ENCODE peak calls at places on chromosome 22, in seven cellular contexts. One of them, this sample, is unnamed.

GRCh38 chr22:26479043-26479791 is 4.4 kb downstream of the HPS4 start:
- DNase-seq in left ventricle myocardium inferior: no peak
- DNase-seq in upper lobe of right lung: no peak
- DNase-seq in cardiac muscle cell: no peak
- DNase-seq in ovary: no peak
- DNase-seq in heart left ventricle: no peak
- DNase-seq in naive thymus-derived CD4-positive, alpha-beta T cell: no peak
- DNase-seq in this sample: peak; percentile 60

GRCh38 chr22:46587492-46588278 is 32.5 kb upstream of the GRAMD4 start:
- DNase-seq in left ventricle myocardium inferior: peak; percentile 48
- DNase-seq in upper lobe of right lung: peak; percentile 72
- DNase-seq in cardiac muscle cell: no peak
- DNase-seq in ovary: peak; percentile 36
- DNase-seq in heart left ventricle: peak; percentile 71
- DNase-seq in naive thymus-derived CD4-positive, alpha-beta T cell: no peak
- DNase-seq in this sample: no peak

GRCh38 chr22:44595841-44596341 is 97.9 kb upstream of the RTL6 start:
- DNase-seq in left ventricle myocardium inferior: no peak
- DNase-seq in upper lobe of right lung: no peak
- DNase-seq in cardiac muscle cell: peak; percentile 55
- DNase-seq in ovary: no peak
- DNase-seq in heart left ventricle: no peak
- DNase-seq in naive thymus-derived CD4-positive, alpha-beta T cell: no peak
- DNase-seq in this sample: no peak

GRCh38 chr22:37496651-37497599 is 10.7 kb upstream of the MFNG start:
- DNase-seq in left ventricle myocardium inferior: no peak
- DNase-seq in upper lobe of right lung: no peak
- DNase-seq in cardiac muscle cell: peak; percentile 91
- DNase-seq in ovary: no peak
- DNase-seq in heart left ventricle: no peak
- DNase-seq in naive thymus-derived CD4-positive, alpha-beta T cell: no peak
- DNase-seq in this sample: no peak

GRCh38 chr22:42820075-42820763 is 36.9 kb downstream of the ARFGAP3 start:
- DNase-seq in left ventricle myocardium inferior: no peak
- DNase-seq in upper lobe of right lung: no peak
- DNase-seq in cardiac muscle cell: peak; percentile 32
- DNase-seq in ovary: no peak
- DNase-seq in heart left ventricle: no peak
- DNase-seq in naive thymus-derived CD4-positive, alpha-beta T cell: peak; percentile 8
- DNase-seq in this sample: no peak

GRCh38 chr22:29814003-29814402 is 24.1 kb downstream of the ASCC2 start:
- DNase-seq in left ventricle myocardium inferior: no peak
- DNase-seq in upper lobe of right lung: no peak
- DNase-seq in cardiac muscle cell: no peak
- DNase-seq in ovary: no peak
- DNase-seq in heart left ventricle: no peak
- DNase-seq in naive thymus-derived CD4-positive, alpha-beta T cell: no peak
- DNase-seq in this sample: no peak

GRCh38 chr22:50314455-50315288 is 7.2 kb upstream of the PLXNB2 start:
- DNase-seq in left ventricle myocardium inferior: peak; percentile 50
- DNase-seq in upper lobe of right lung: peak; percentile 91
- DNase-seq in cardiac muscle cell: no peak
- DNase-seq in ovary: no peak
- DNase-seq in heart left ventricle: peak; percentile 51
- DNase-seq in naive thymus-derived CD4-positive, alpha-beta T cell: peak; percentile 58
- DNase-seq in this sample: peak; percentile 35

GRCh38 chr22:50306753-50307749 is at the start of gene PLXNB2:
- DNase-seq in left ventricle myocardium inferior: peak; percentile 88
- DNase-seq in upper lobe of right lung: peak; percentile 92
- DNase-seq in cardiac muscle cell: peak; percentile 91
- DNase-seq in ovary: peak; percentile 87
- DNase-seq in heart left ventricle: peak; percentile 92
- DNase-seq in naive thymus-derived CD4-positive, alpha-beta T cell: peak; percentile 31
- DNase-seq in this sample: peak; percentile 31

GRCh38 chr22:21022955-21023614 is 8.1 kb downstream of the P2RX6 start:
- DNase-seq in left ventricle myocardium inferior: no peak
- DNase-seq in upper lobe of right lung: no peak
- DNase-seq in cardiac muscle cell: no peak
- DNase-seq in ovary: no peak
- DNase-seq in heart left ventricle: no peak
- DNase-seq in naive thymus-derived CD4-positive, alpha-beta T cell: no peak
- DNase-seq in this sample: no peak

GRCh38 chr22:26433805-26434204 is 4.7 kb downstream of the ASPHD2 start:
- DNase-seq in left ventricle myocardium inferior: no peak
- DNase-seq in upper lobe of right lung: no peak
- DNase-seq in cardiac muscle cell: no peak
- DNase-seq in ovary: no peak
- DNase-seq in heart left ventricle: no peak
- DNase-seq in naive thymus-derived CD4-positive, alpha-beta T cell: no peak
- DNase-seq in this sample: no peak

GRCh38 chr22:46072030-46072881 is 78.1 kb upstream of the PPARA start:
- DNase-seq in left ventricle myocardium inferior: peak; percentile 75
- DNase-seq in upper lobe of right lung: peak; percentile 93
- DNase-seq in cardiac muscle cell: peak; percentile 70
- DNase-seq in ovary: no peak
- DNase-seq in heart left ventricle: peak; percentile 80
- DNase-seq in naive thymus-derived CD4-positive, alpha-beta T cell: peak; percentile 22
- DNase-seq in this sample: peak; percentile 63

GRCh38 chr22:26322179-26322905 is 106.7 kb upstream of the ASPHD2 start:
- DNase-seq in left ventricle myocardium inferior: no peak
- DNase-seq in upper lobe of right lung: no peak
- DNase-seq in cardiac muscle cell: peak; percentile 9
- DNase-seq in ovary: no peak
- DNase-seq in heart left ventricle: no peak
- DNase-seq in naive thymus-derived CD4-positive, alpha-beta T cell: no peak
- DNase-seq in this sample: no peak

GRCh38 chr22:45320326-45320976 is 10.7 kb downstream of the FAM118A start:
- DNase-seq in left ventricle myocardium inferior: no peak
- DNase-seq in upper lobe of right lung: no peak
- DNase-seq in cardiac muscle cell: peak; percentile 25
- DNase-seq in ovary: no peak
- DNase-seq in heart left ventricle: no peak
- DNase-seq in naive thymus-derived CD4-positive, alpha-beta T cell: no peak
- DNase-seq in this sample: no peak

GRCh38 chr22:22023581-22024137 is 41.1 kb upstream of the TOP3B start:
- DNase-seq in left ventricle myocardium inferior: no peak
- DNase-seq in upper lobe of right lung: no peak
- DNase-seq in cardiac muscle cell: no peak
- DNase-seq in ovary: no peak
- DNase-seq in heart left ventricle: no peak
- DNase-seq in naive thymus-derived CD4-positive, alpha-beta T cell: no peak
- DNase-seq in this sample: no peak

GRCh38 chr22:23534851-23535717 is 45.0 kb downstream of the IGLL1 start:
- DNase-seq in left ventricle myocardium inferior: no peak
- DNase-seq in upper lobe of right lung: peak; percentile 60
- DNase-seq in cardiac muscle cell: no peak
- DNase-seq in ovary: peak; percentile 41
- DNase-seq in heart left ventricle: peak; percentile 8
- DNase-seq in naive thymus-derived CD4-positive, alpha-beta T cell: no peak
- DNase-seq in this sample: no peak

GRCh38 chr22:29396126-29396525 is 7.8 kb upstream of the AP1B1 start:
- DNase-seq in left ventricle myocardium inferior: no peak
- DNase-seq in upper lobe of right lung: no peak
- DNase-seq in cardiac muscle cell: no peak
- DNase-seq in ovary: no peak
- DNase-seq in heart left ventricle: no peak
- DNase-seq in naive thymus-derived CD4-positive, alpha-beta T cell: no peak
- DNase-seq in this sample: no peak

GRCh38 chr22:37163618-37164534 is 14.2 kb upstream of the IL2RB start:
- DNase-seq in left ventricle myocardium inferior: no peak
- DNase-seq in upper lobe of right lung: no peak
- DNase-seq in cardiac muscle cell: no peak
- DNase-seq in ovary: no peak
- DNase-seq in heart left ventricle: no peak
- DNase-seq in naive thymus-derived CD4-positive, alpha-beta T cell: no peak
- DNase-seq in this sample: no peak

GRCh38 chr22:46726066-46726985 is 11.7 kb downstream of the CERK start:
- DNase-seq in left ventricle myocardium inferior: peak; percentile 48
- DNase-seq in upper lobe of right lung: no peak
- DNase-seq in cardiac muscle cell: no peak
- DNase-seq in ovary: no peak
- DNase-seq in heart left ventricle: peak; percentile 55
- DNase-seq in naive thymus-derived CD4-positive, alpha-beta T cell: no peak
- DNase-seq in this sample: no peak

GRCh38 chr22:35915477-35916013 is 113.1 kb downstream of the RBFOX2 start:
- DNase-seq in left ventricle myocardium inferior: no peak
- DNase-seq in upper lobe of right lung: no peak
- DNase-seq in cardiac muscle cell: no peak
- DNase-seq in ovary: no peak
- DNase-seq in heart left ventricle: no peak
- DNase-seq in naive thymus-derived CD4-positive, alpha-beta T cell: no peak
- DNase-seq in this sample: no peak

GRCh38 chr22:38218661-38219331 is 17.0 kb downstream of the MAFF start:
- DNase-seq in left ventricle myocardium inferior: peak; percentile 70
- DNase-seq in upper lobe of right lung: peak; percentile 91
- DNase-seq in cardiac muscle cell: peak; percentile 95
- DNase-seq in ovary: peak; percentile 85
- DNase-seq in heart left ventricle: peak; percentile 80
- DNase-seq in naive thymus-derived CD4-positive, alpha-beta T cell: no peak
- DNase-seq in this sample: no peak

GRCh38 chr22:41289681-41290080 is 3.7 kb upstream of the RANGAP1 start:
- DNase-seq in left ventricle myocardium inferior: no peak
- DNase-seq in upper lobe of right lung: no peak
- DNase-seq in cardiac muscle cell: no peak
- DNase-seq in ovary: no peak
- DNase-seq in heart left ventricle: no peak
- DNase-seq in naive thymus-derived CD4-positive, alpha-beta T cell: no peak
- DNase-seq in this sample: no peak

GRCh38 chr22:44025171-44026065 is 1.3 kb downstream of the PARVB start:
- DNase-seq in left ventricle myocardium inferior: peak; percentile 64
- DNase-seq in upper lobe of right lung: peak; percentile 68
- DNase-seq in cardiac muscle cell: no peak
- DNase-seq in ovary: no peak
- DNase-seq in heart left ventricle: peak; percentile 60
- DNase-seq in naive thymus-derived CD4-positive, alpha-beta T cell: no peak
- DNase-seq in this sample: no peak

GRCh38 chr22:50046481-50047245 is 11.4 kb downstream of the TTLL8 start:
- DNase-seq in left ventricle myocardium inferior: no peak
- DNase-seq in upper lobe of right lung: no peak
- DNase-seq in cardiac muscle cell: no peak
- DNase-seq in ovary: no peak
- DNase-seq in heart left ventricle: no peak
- DNase-seq in naive thymus-derived CD4-positive, alpha-beta T cell: no peak
- DNase-seq in this sample: no peak

GRCh38 chr22:31275576-31275975 is 16.7 kb downstream of the PIK3IP1 start:
- DNase-seq in left ventricle myocardium inferior: no peak
- DNase-seq in upper lobe of right lung: no peak
- DNase-seq in cardiac muscle cell: no peak
- DNase-seq in ovary: no peak
- DNase-seq in heart left ventricle: no peak
- DNase-seq in naive thymus-derived CD4-positive, alpha-beta T cell: no peak
- DNase-seq in this sample: no peak
- H3K36me3 ChIP-seq in left ventricle myocardium inferior: peaks cover 68% of the 10 kb centered on the region
- H3K36me3 ChIP-seq in upper lobe of right lung: peaks cover 84% of the 10 kb centered on the region
- H3K36me3 ChIP-seq in cardiac muscle cell: peaks cover 21% of the 10 kb centered on the region
- H3K36me3 ChIP-seq in ovary: no peaks in the 10 kb centered on the region
- H3K36me3 ChIP-seq in heart left ventricle: peaks cover 88% of the 10 kb centered on the region
- H3K36me3 ChIP-seq in naive thymus-derived CD4-positive, alpha-beta T cell: peaks cover 9% of the 10 kb centered on the region
- H3K36me3 ChIP-seq in this sample: peaks cover 63% of the 10 kb centered on the region

GRCh38 chr22:27751277-27752070 is 50.1 kb downstream of the MN1 start:
- DNase-seq in left ventricle myocardium inferior: no peak
- DNase-seq in upper lobe of right lung: peak; percentile 36
- DNase-seq in cardiac muscle cell: no peak
- DNase-seq in ovary: no peak
- DNase-seq in heart left ventricle: no peak
- DNase-seq in naive thymus-derived CD4-positive, alpha-beta T cell: no peak
- DNase-seq in this sample: no peak
- H3K27ac ChIP-seq in left ventricle myocardium inferior: peak overlapping the region; percentile 72
- H3K27ac ChIP-seq in upper lobe of right lung: no peak overlapping the region
- H3K27ac ChIP-seq in cardiac muscle cell: no peak overlapping the region
- H3K27ac ChIP-seq in ovary: no peak overlapping the region
- H3K27ac ChIP-seq in heart left ventricle: no peak overlapping the region
- H3K27ac ChIP-seq in naive thymus-derived CD4-positive, alpha-beta T cell: no peak overlapping the region
- H3K27ac ChIP-seq in this sample: no peak overlapping the region

GRCh38 chr22:48923165-48923875 is 904.4 kb downstream of the BRD1 start:
- DNase-seq in left ventricle myocardium inferior: no peak
- DNase-seq in upper lobe of right lung: peak; percentile 37
- DNase-seq in cardiac muscle cell: no peak
- DNase-seq in ovary: no peak
- DNase-seq in heart left ventricle: no peak
- DNase-seq in naive thymus-derived CD4-positive, alpha-beta T cell: no peak
- DNase-seq in this sample: no peak
- H3K9me3 ChIP-seq in left ventricle myocardium inferior: no peaks in the 10 kb centered on the region
- H3K9me3 ChIP-seq in upper lobe of right lung: no peaks in the 10 kb centered on the region
- H3K9me3 ChIP-seq in cardiac muscle cell: no peaks in the 10 kb centered on the region
- H3K9me3 ChIP-seq in ovary: no peaks in the 10 kb centered on the region
- H3K9me3 ChIP-seq in heart left ventricle: no peaks in the 10 kb centered on the region
- H3K9me3 ChIP-seq in naive thymus-derived CD4-positive, alpha-beta T cell: no peaks in the 10 kb centered on the region
- H3K9me3 ChIP-seq in this sample: no peaks in the 10 kb centered on the region

GRCh38 chr22:19519041-19519926 is 4.9 kb downstream of the CLDN5 start:
- DNase-seq in left ventricle myocardium inferior: no peak
- DNase-seq in upper lobe of right lung: no peak
- DNase-seq in cardiac muscle cell: no peak
- DNase-seq in ovary: no peak
- DNase-seq in heart left ventricle: no peak
- DNase-seq in naive thymus-derived CD4-positive, alpha-beta T cell: no peak
- DNase-seq in this sample: no peak
- H3K36me3 ChIP-seq in left ventricle myocardium inferior: no peaks in the 10 kb centered on the region
- H3K36me3 ChIP-seq in upper lobe of right lung: peaks cover 4% of the 10 kb centered on the region
- H3K36me3 ChIP-seq in cardiac muscle cell: no peaks in the 10 kb centered on the region
- H3K36me3 ChIP-seq in ovary: no peaks in the 10 kb centered on the region
- H3K36me3 ChIP-seq in heart left ventricle: no peaks in the 10 kb centered on the region
- H3K36me3 ChIP-seq in naive thymus-derived CD4-positive, alpha-beta T cell: no peaks in the 10 kb centered on the region
- H3K36me3 ChIP-seq in this sample: peaks cover 90% of the 10 kb centered on the region

DNA sequence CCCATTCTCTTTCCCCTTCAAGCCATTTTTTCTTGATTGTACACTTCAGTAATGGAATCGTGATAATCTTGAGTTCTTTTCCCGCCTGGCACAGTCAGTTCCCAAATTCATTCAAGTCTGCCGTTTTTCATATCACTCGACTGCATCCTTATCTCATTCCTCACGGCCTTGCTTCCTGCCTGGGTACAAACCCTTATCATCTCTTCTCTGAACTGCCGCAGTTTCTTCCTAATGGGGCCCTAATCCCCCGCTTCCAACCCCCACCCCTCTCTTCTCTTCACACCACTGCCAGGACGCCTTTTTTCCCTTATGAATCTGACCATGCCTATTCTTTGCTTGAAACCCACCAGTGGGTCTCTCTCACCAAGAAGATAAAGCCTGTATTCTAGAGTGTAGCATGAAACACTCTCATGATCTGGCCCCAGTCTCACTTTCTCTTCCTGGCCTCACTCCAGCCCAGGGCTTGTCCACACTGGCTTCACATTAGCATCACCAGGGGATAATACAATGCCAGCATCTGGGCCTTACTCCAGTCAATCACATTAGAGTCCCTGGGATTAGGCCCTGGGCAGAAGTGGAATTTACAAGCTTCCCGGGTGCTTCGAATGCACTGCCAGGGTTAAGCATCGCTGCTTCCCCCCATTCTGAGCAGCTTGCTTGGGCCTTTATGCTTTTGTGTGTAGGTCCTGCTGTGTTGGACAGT is 102.1 kb downstream of the FBXO7 start:
- DNase-seq in left ventricle myocardium inferior: no peak
- DNase-seq in upper lobe of right lung: no peak
- DNase-seq in cardiac muscle cell: no peak
- DNase-seq in ovary: no peak
- DNase-seq in heart left ventricle: no peak
- DNase-seq in naive thymus-derived CD4-positive, alpha-beta T cell: no peak
- DNase-seq in this sample: no peak
- H3K27ac ChIP-seq in left ventricle myocardium inferior: no peak overlapping the region
- H3K27ac ChIP-seq in upper lobe of right lung: no peak overlapping the region
- H3K27ac ChIP-seq in cardiac muscle cell: no peak overlapping the region
- H3K27ac ChIP-seq in ovary: no peak overlapping the region
- H3K27ac ChIP-seq in heart left ventricle: no peak overlapping the region
- H3K27ac ChIP-seq in naive thymus-derived CD4-positive, alpha-beta T cell: no peak overlapping the region
- H3K27ac ChIP-seq in this sample: no peak overlapping the region

This sample was measured in DND-41.